ENCODE peak calls at places on chromosome 12, in six cellular contexts. K is uterus, C is Peyer's patch, I is sigmoid colon, Y is GM12878, U is gastrocnemius medialis. E is an unnamed sample.

GRCh38 chr12:78824918-78825317 is 39.7 kb upstream of the SYT1 start:
- DNase-seq in C (no peak), Y (no peak), U (no peak), K (no peak), I (no peak), E (no peak)

GRCh38 chr12:84891106-84891838 is 21.3 kb downstream of the SLC6A15 start:
- DNase-seq in Y (no peak), K (no peak), U (no peak), I (no peak), C (no peak), E (no peak)

GRCh38 chr12:9673404-9674225 is 4.1 kb downstream of the CLEC2D start:
- DNase-seq in I (peak; percentile 64), U (no peak), Y (no peak), K (peak; percentile 54), C (peak; percentile 40), E (no peak)

GRCh38 chr12:21972055-21972454 is 30.8 kb upstream of the ABCC9 start:
- DNase-seq in Y (no peak), U (no peak), K (no peak), I (no peak), C (no peak), E (no peak)

GRCh38 chr12:4909397-4909733 is 340 bp upstream of the KCNA1 start:
- DNase-seq in U (no peak), C (no peak), I (no peak), Y (no peak), K (no peak), E (peak; percentile 85)

GRCh38 chr12:91380651-91381050 is 198.0 kb upstream of the DCN start:
- DNase-seq in K (no peak), U (no peak), I (no peak), C (no peak), Y (no peak), E (no peak)

GRCh38 chr12:39367494-39367893 is 75.4 kb downstream of the KIF21A start:
- DNase-seq in Y (no peak), I (no peak), K (no peak), C (no peak), U (no peak), E (no peak)

GRCh38 chr12:132774646-132775275 is 13.1 kb upstream of the ANKLE2 start:
- DNase-seq in K (no peak), Y (no peak), C (no peak), U (no peak), I (no peak), E (no peak)

GRCh38 chr12:70364695-70365397 is 1.2 kb upstream of the KCNMB4 start:
- DNase-seq in Y (no peak), I (no peak), K (no peak), U (no peak), C (no peak), E (no peak)

GRCh38 chr12:89345830-89346740 is 6.2 kb downstream of the DUSP6 start:
- DNase-seq in K (peak; percentile 47), Y (peak; percentile 88), I (peak; percentile 75), C (no peak), U (peak; percentile 42), E (no peak)

GRCh38 chr12:11814362-11814761 is 164.9 kb downstream of the ETV6 start:
- DNase-seq in K (no peak), C (no peak), I (no peak), Y (no peak), U (no peak), E (no peak)

GRCh38 chr12:102067574-102068258 is 5.9 kb upstream of the WASHC3 start:
- DNase-seq in C (no peak), K (peak; percentile 43), U (no peak), Y (no peak), I (no peak), E (no peak)

GRCh38 chr12:38141239-38141638 is 175.3 kb upstream of the ALG10B start:
- DNase-seq in I (no peak), C (no peak), U (no peak), Y (no peak), K (no peak), E (no peak)

GRCh38 chr12:15966426-15966825 is 55.3 kb downstream of the DERA start:
- DNase-seq in I (no peak), Y (no peak), U (no peak), K (no peak), C (no peak), E (no peak)

GRCh38 chr12:115763982-115764621 is 513.4 kb downstream of the MED13L start:
- DNase-seq in I (no peak), C (no peak), U (no peak), Y (no peak), K (no peak), E (no peak)

GRCh38 chr12:52969828-52970569 is 21.1 kb downstream of the KRT18 start:
- DNase-seq in Y (peak; percentile 39), K (no peak), I (no peak), U (no peak), C (peak; percentile 76), E (no peak)

GRCh38 chr12:58288191-58288590 is 346.8 kb downstream of the ATP23 start:
- DNase-seq in Y (no peak), U (no peak), C (no peak), K (no peak), I (no peak), E (no peak)

GRCh38 chr12:94198872-94199271 is 50.5 kb downstream of the PLXNC1 start:
- DNase-seq in C (no peak), K (no peak), U (no peak), I (no peak), Y (no peak), E (no peak)

GRCh38 chr12:131093971-131094830 is 140.5 kb downstream of the ADGRD1 start:
- DNase-seq in Y (no peak), U (no peak), I (peak; percentile 46), C (peak; percentile 30), K (peak; percentile 7), E (no peak)

GRCh38 chr12:117912756-117913155 is 56.0 kb downstream of the KSR2 start:
- DNase-seq in I (no peak), Y (no peak), U (no peak), K (no peak), C (no peak), E (no peak)

GRCh38 chr12:55876110-55876509 is 33.4 kb upstream of the MMP19 start:
- DNase-seq in Y (no peak), C (no peak), U (no peak), I (no peak), K (no peak), E (no peak)

GRCh38 chr12:19624401-19624930 is 185.2 kb downstream of the AEBP2 start:
- DNase-seq in K (no peak), I (no peak), Y (no peak), C (no peak), U (no peak), E (no peak)

GRCh38 chr12:63944036-63944579 is 99.6 kb downstream of the SRGAP1 start:
- DNase-seq in C (no peak), U (no peak), Y (no peak), K (no peak), I (no peak), E (no peak)

GRCh38 chr12:131908716-131909595 is 14.5 kb downstream of the ULK1 start:
- DNase-seq in C (no peak), K (no peak), U (no peak), Y (no peak), I (peak; percentile 69), E (no peak)

GRCh38 chr12:13258212-13258611 is 61.7 kb downstream of the EMP1 start:
- DNase-seq in U (no peak), I (no peak), C (no peak), K (no peak), Y (no peak), E (no peak)

GRCh38 chr12:62931481-62931880 is 3.5 kb downstream of the PPM1H start:
- DNase-seq in C (no peak), I (no peak), K (no peak), Y (no peak), U (no peak), E (no peak)

GRCh38 chr12:93785262-93786010 is 108.3 kb downstream of the CRADD start:
- DNase-seq in C (no peak), K (peak; percentile 77), U (peak; percentile 48), Y (no peak), I (peak; percentile 82), E (no peak)

GRCh38 chr12:14959916-14960315 is 1.5 kb downstream of the ARHGDIB start:
- DNase-seq in K (no peak), Y (no peak), U (no peak), I (no peak), C (no peak), E (no peak)
- TF ChIP-seq POLR2A in K (no peak), Y (peak; percentile 57), U (no peak), I (no peak), C (no peak), E (no peak)

GRCh38 chr12:6902448-6902847 is 2.2 kb upstream of the LRRC23 start:
- DNase-seq in U (no peak), C (no peak), K (no peak), I (peak; percentile 0), Y (no peak), E (no peak)

GRCh38 chr12:6899837-6900519 is 4.6 kb upstream of the LRRC23 start:
- DNase-seq in C (peak; percentile 70), K (peak; percentile 56), U (no peak), I (peak; percentile 81), Y (no peak), E (no peak)

GRCh38 chr12:6905414-6906040 is 905 bp downstream of the LRRC23 start:
- DNase-seq in Y (no peak), U (no peak), I (peak; percentile 65), K (no peak), C (no peak), E (no peak)

GRCh38 chr12:6903712-6904111 is 910 bp upstream of the LRRC23 start:
- DNase-seq in I (no peak), K (no peak), Y (no peak), U (no peak), C (no peak), E (no peak)

GRCh38 chr12:6904280-6905276 is at the start of gene LRRC23:
- DNase-seq in U (peak; percentile 91), K (peak; percentile 99), Y (peak; percentile 87), I (peak; percentile 99), C (peak; percentile 97), E (peak; percentile 99)
- TF ChIP-seq POLR2A in U (peak; percentile 32), K (peak; percentile 69), Y (peak; percentile 73), I (peak; percentile 53), C (peak; percentile 31), E (no peak)

DNA sequence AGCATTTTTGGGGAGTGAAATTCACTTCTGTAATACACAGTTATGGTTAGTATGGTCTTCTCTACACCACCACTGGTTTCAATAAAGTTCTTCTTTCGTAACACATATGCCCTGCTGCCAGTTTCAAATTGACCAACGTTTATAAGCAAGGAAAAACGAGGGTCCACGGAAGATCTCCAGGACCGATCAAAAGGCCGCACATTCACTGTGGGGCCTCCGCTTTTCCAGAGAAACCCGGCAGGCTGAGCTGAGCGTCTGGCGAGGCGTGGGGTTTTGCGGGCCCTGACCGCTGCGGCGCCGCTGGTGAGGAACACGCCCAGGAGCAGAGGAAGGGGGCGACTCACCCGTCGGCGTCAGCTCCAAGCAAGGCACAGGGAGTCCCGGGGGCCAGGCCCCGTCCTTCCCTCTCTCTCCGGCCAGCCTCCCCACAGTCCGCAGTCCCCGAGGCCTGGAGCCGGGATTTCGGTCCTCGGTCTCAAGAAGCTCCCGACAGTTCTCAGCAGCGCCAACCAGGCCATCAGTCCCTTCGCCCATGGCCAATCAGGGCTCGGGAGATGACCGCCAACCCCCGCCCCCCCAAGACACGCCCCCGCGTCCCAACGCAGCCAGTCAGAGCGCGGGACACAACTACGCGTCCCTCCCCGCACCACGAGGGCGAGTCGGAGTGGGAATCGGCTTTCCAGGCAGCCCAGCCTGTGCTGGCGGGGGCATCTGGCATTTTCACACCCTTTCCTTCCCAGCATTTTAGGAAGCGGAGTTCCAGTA is at the start of gene MTERF2:
- DNase-seq in U (peak; percentile 95), I (peak; percentile 97), Y (peak; percentile 65), C (peak; percentile 97), K (peak; percentile 92), E (peak; percentile 99)
- TF ChIP-seq POLR2A in U (peak; percentile 77), I (peak; percentile 60), Y (peak; percentile 59), C (peak; percentile 25), K (peak; percentile 82), E (no peak)

GRCh38 chr12:107884769-107885694 is 110.5 kb downstream of the ASCL4 start:
- DNase-seq in U (no peak), K (no peak), C (peak; percentile 61), I (peak; percentile 74), Y (no peak), E (no peak)
- TF ChIP-seq POLR2A in U (no peak), K (no peak), C (no peak), I (no peak), Y (no peak), E (no peak)